ENCODE peak calls at places on chromosomes 12 and 14, in six cellular contexts. One of them, this sample, is unnamed.

GRCh38 chr12:107145397-107145796 is 52.0 kb upstream of the CRY1 start:
- DNase-seq in ELF-1: no peak
- DNase-seq in Caki2: peak; percentile 39
- DNase-seq in HTR-8/SVneo: peak; percentile 35
- DNase-seq in psoas muscle: no peak
- DNase-seq in activated CD4-positive, alpha-beta T cell treated with anti-CD3 and anti-CD28 coated beads, Interleukin-2, amount 50 U/mL, for 24 hours: no peak
- DNase-seq in this sample: no peak

GRCh38 chr14:59275668-59276067 is 87.2 kb downstream of the DAAM1 start:
- DNase-seq in ELF-1: no peak
- DNase-seq in Caki2: peak; percentile 56
- DNase-seq in HTR-8/SVneo: peak; percentile 85
- DNase-seq in psoas muscle: no peak
- DNase-seq in activated CD4-positive, alpha-beta T cell treated with anti-CD3 and anti-CD28 coated beads, Interleukin-2, amount 50 U/mL, for 24 hours: peak; percentile 37
- DNase-seq in this sample: no peak

GRCh38 chr12:116646901-116647300 is 87.7 kb downstream of the MAP1LC3B2 start:
- DNase-seq in ELF-1: no peak
- DNase-seq in Caki2: no peak
- DNase-seq in HTR-8/SVneo: no peak
- DNase-seq in psoas muscle: no peak
- DNase-seq in activated CD4-positive, alpha-beta T cell treated with anti-CD3 and anti-CD28 coated beads, Interleukin-2, amount 50 U/mL, for 24 hours: no peak
- DNase-seq in this sample: no peak

GRCh38 chr12:132292328-132293319 is 36.8 kb downstream of the GALNT9 start:
- DNase-seq in ELF-1: no peak
- DNase-seq in Caki2: no peak
- DNase-seq in HTR-8/SVneo: no peak
- DNase-seq in psoas muscle: peak; percentile 13
- DNase-seq in activated CD4-positive, alpha-beta T cell treated with anti-CD3 and anti-CD28 coated beads, Interleukin-2, amount 50 U/mL, for 24 hours: no peak
- DNase-seq in this sample: no peak

GRCh38 chr14:101596742-101597141 is 35.4 kb downstream of the DIO3 start:
- DNase-seq in ELF-1: no peak
- DNase-seq in Caki2: no peak
- DNase-seq in HTR-8/SVneo: no peak
- DNase-seq in psoas muscle: no peak
- DNase-seq in activated CD4-positive, alpha-beta T cell treated with anti-CD3 and anti-CD28 coated beads, Interleukin-2, amount 50 U/mL, for 24 hours: no peak
- DNase-seq in this sample: no peak

GRCh38 chr12:69196302-69197288 is 42.8 kb upstream of the CPSF6 start:
- DNase-seq in ELF-1: no peak
- DNase-seq in Caki2: no peak
- DNase-seq in HTR-8/SVneo: no peak
- DNase-seq in psoas muscle: no peak
- DNase-seq in activated CD4-positive, alpha-beta T cell treated with anti-CD3 and anti-CD28 coated beads, Interleukin-2, amount 50 U/mL, for 24 hours: no peak
- DNase-seq in this sample: peak; percentile 4

GRCh38 chr12:50224026-50224692 is 57.0 kb upstream of the CERS5 start:
- DNase-seq in ELF-1: peak; percentile 58
- DNase-seq in Caki2: peak; percentile 82
- DNase-seq in HTR-8/SVneo: peak; percentile 64
- DNase-seq in psoas muscle: no peak
- DNase-seq in activated CD4-positive, alpha-beta T cell treated with anti-CD3 and anti-CD28 coated beads, Interleukin-2, amount 50 U/mL, for 24 hours: peak; percentile 42
- DNase-seq in this sample: no peak

GRCh38 chr14:51211149-51211548 is 28.9 kb upstream of the TMX1 start:
- DNase-seq in ELF-1: no peak
- DNase-seq in Caki2: peak; percentile 14
- DNase-seq in HTR-8/SVneo: no peak
- DNase-seq in psoas muscle: no peak
- DNase-seq in activated CD4-positive, alpha-beta T cell treated with anti-CD3 and anti-CD28 coated beads, Interleukin-2, amount 50 U/mL, for 24 hours: no peak
- DNase-seq in this sample: no peak

GRCh38 chr12:63985456-63985855 is 141.0 kb downstream of the SRGAP1 start:
- DNase-seq in ELF-1: no peak
- DNase-seq in Caki2: no peak
- DNase-seq in HTR-8/SVneo: no peak
- DNase-seq in psoas muscle: no peak
- DNase-seq in activated CD4-positive, alpha-beta T cell treated with anti-CD3 and anti-CD28 coated beads, Interleukin-2, amount 50 U/mL, for 24 hours: no peak
- DNase-seq in this sample: no peak

GRCh38 chr14:76908834-76909233 is 82.6 kb downstream of the LRRC74A start:
- DNase-seq in ELF-1: no peak
- DNase-seq in Caki2: no peak
- DNase-seq in HTR-8/SVneo: no peak
- DNase-seq in psoas muscle: no peak
- DNase-seq in activated CD4-positive, alpha-beta T cell treated with anti-CD3 and anti-CD28 coated beads, Interleukin-2, amount 50 U/mL, for 24 hours: no peak
- DNase-seq in this sample: no peak

GRCh38 chr12:101671157-101671791 is 26.2 kb upstream of the CHPT1 start:
- DNase-seq in ELF-1: no peak
- DNase-seq in Caki2: no peak
- DNase-seq in HTR-8/SVneo: no peak
- DNase-seq in psoas muscle: no peak
- DNase-seq in activated CD4-positive, alpha-beta T cell treated with anti-CD3 and anti-CD28 coated beads, Interleukin-2, amount 50 U/mL, for 24 hours: no peak
- DNase-seq in this sample: peak; percentile 88

GRCh38 chr12:15752780-15753179 is 36.4 kb downstream of the EPS8 start:
- DNase-seq in ELF-1: no peak
- DNase-seq in Caki2: no peak
- DNase-seq in HTR-8/SVneo: no peak
- DNase-seq in psoas muscle: no peak
- DNase-seq in activated CD4-positive, alpha-beta T cell treated with anti-CD3 and anti-CD28 coated beads, Interleukin-2, amount 50 U/mL, for 24 hours: no peak
- DNase-seq in this sample: no peak

This sample was measured in HL-60.